ENCODE peak calls at places on chromosomes 3 and 15, in six cellular contexts. G, C, D, K, L and R are unnamed samples.

GRCh38 chr3:64411101-64411500 is 185.8 kb upstream of the PRICKLE2 start:
- DNase-seq in C (no peak), D (no peak), G (no peak), L (no peak), K (no peak), R (no peak)

GRCh38 chr3:120151796-120152195 is 57.5 kb upstream of the GSK3B start:
- DNase-seq in K (no peak), G (no peak), D (no peak), L (no peak), C (no peak), R (no peak)

GRCh38 chr3:36678216-36679013 is 85.9 kb downstream of the DCLK3 start:
- DNase-seq in G (no peak), C (peak; percentile 62), K (no peak), D (peak; percentile 49), L (no peak), R (no peak)

GRCh38 chr15:25795061-25795460 is 68.1 kb downstream of the ATP10A start:
- DNase-seq in G (no peak), K (no peak), C (no peak), L (no peak), D (no peak), R (no peak)

GRCh38 chr3:185253645-185254410 is at the start of gene EHHADH:
- DNase-seq in C (peak; percentile 65), L (peak; percentile 82), K (peak; percentile 56), G (peak; percentile 64), D (peak; percentile 68), R (peak; percentile 83)

GRCh38 chr3:72265250-72265649 is 480.3 kb upstream of the PROK2 start:
- DNase-seq in C (no peak), D (peak; percentile 57), K (no peak), L (no peak), G (no peak), R (peak; percentile 23)

GRCh38 chr3:33860355-33861047 is 62.1 kb downstream of the PDCD6IP start:
- DNase-seq in L (no peak), K (no peak), G (no peak), C (no peak), D (no peak), R (no peak)

GRCh38 chr15:73081321-73081958 is 29.2 kb downstream of the NEO1 start:
- DNase-seq in D (peak; percentile 82), C (peak; percentile 61), G (peak; percentile 8), K (no peak), L (peak; percentile 19), R (peak; percentile 50)

GRCh38 chr3:155102329-155102728 is 22.2 kb downstream of the MME start:
- DNase-seq in G (no peak), D (no peak), L (no peak), K (no peak), C (peak; percentile 31), R (no peak)

GRCh38 chr15:90465140-90465929 is 64.4 kb upstream of the CRTC3 start:
- DNase-seq in D (peak; percentile 79), G (no peak), L (no peak), K (no peak), C (peak; percentile 75), R (no peak)

GRCh38 chr3:60126905-60127304 is 1077.1 kb upstream of the CFAP20DC start:
- DNase-seq in L (no peak), K (no peak), D (no peak), C (no peak), G (no peak), R (no peak)

GRCh38 chr3:5568451-5568850 is 380.9 kb downstream of the EDEM1 start:
- DNase-seq in C (no peak), L (no peak), G (no peak), D (no peak), K (no peak), R (peak; percentile 27)
- TF ChIP-seq CTCF in C (no peak), L (no peak), G (no peak), D (no peak), K (no peak), R (peak; percentile 22)

GRCh38 chr15:50116477-50116876 is 2.6 kb downstream of the ATP8B4 start:
- DNase-seq in K (no peak), L (no peak), D (peak; percentile 22), G (peak; percentile 31), C (peak; percentile 9), R (peak; percentile 91)
- TF ChIP-seq CTCF in K (no peak), L (no peak), D (peak; percentile 33), G (peak; percentile 28), C (peak; percentile 37), R (peak; percentile 65)

GRCh38 chr15:57345584-57345983 is 30.7 kb upstream of the CGNL1 start:
- DNase-seq in K (no peak), C (no peak), G (no peak), D (no peak), L (no peak), R (peak; percentile 36)
- TF ChIP-seq CTCF in K (no peak), C (peak; percentile 57), G (no peak), D (peak; percentile 45), L (no peak), R (no peak)

GRCh38 chr3:153245661-153246060 is 83.6 kb downstream of the RAP2B start:
- DNase-seq in G (no peak), D (no peak), L (no peak), K (no peak), C (no peak), R (no peak)
- TF ChIP-seq CTCF in G (no peak), D (no peak), L (no peak), K (no peak), C (no peak), R (no peak)

DNA sequence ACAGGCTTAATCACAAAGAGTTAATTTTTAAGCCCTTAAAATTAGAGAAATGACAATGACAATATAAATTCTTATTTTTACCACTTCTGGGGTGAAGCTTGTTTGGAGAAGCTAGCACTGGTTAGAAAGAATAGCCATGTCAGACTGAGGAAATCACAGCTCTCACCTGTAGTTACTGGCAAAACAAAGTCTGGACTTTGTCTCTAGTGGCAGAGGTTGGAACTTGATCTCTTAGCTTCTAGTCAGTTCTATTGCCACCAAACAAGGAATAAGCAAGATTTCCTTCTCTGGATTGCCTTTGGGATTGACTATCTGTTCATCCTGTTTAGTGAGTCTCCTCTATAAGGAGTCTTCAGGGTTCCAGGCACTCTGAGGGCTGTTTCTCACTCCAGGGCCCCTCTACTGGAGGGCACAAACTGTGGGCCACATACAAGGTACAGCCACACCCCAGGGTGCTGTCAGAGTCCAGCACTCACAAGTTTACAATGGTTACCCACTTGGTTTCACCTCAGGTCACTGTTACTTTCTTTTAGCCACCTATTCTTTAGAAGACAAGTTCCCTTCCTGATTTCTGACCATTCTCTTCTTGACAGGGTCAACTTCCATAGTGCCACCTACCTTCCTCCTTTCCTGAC is 426.6 kb upstream of the THBS1 start:
- DNase-seq in C (no peak), L (no peak), K (no peak), G (no peak), D (no peak), R (no peak)
- TF ChIP-seq CTCF in C (no peak), L (no peak), K (no peak), G (no peak), D (peak; percentile 31), R (no peak)

GRCh38 chr3:5784656-5785055 is 597.1 kb downstream of the EDEM1 start:
- DNase-seq in D (no peak), K (no peak), G (no peak), C (no peak), L (no peak), R (no peak)

GRCh38 chr3:5791558-5791957 is 604.1 kb downstream of the EDEM1 start:
- DNase-seq in L (no peak), C (peak; percentile 82), K (no peak), G (no peak), D (no peak), R (no peak)

DNA sequence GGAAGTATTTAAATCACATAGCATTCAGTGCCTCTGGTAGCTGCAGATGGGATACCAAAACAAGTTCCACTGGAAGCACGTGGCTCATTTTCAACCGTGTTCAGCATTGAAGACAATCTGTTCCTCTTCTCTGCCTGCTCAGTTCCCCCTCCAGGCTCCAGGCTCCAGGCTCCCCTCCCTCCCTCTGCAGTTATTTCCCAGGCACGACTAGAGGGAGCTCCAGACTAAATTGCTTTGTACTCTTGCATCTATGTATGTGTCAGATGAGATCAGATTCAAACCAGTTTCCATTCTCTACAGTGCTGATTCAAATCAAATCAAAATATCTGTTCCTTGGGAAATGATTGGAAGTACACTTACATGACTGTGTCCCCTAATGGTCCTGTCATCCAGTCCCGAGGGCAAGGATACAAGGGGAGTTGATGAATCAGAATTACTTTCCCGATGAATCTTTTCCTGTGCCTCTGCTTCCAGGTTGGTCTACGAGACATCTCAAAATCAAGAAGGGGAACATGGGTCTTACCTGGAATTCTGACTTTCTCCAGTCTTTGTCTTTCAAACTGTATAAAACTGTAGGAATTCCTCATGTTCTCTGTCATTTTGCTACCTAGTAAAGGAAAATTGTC is 600.5 kb downstream of the EDEM1 start:
- DNase-seq in D (no peak), C (peak; percentile 56), L (peak; percentile 15), K (no peak), G (no peak), R (peak; percentile 4)
- TF ChIP-seq CTCF in D (no peak), C (peak; percentile 63), L (no peak), K (no peak), G (no peak), R (no peak)

GRCh38 chr3:194365526-194365925 is 4.0 kb downstream of the LRRC15 start:
- DNase-seq in L (no peak), D (no peak), G (no peak), K (no peak), C (no peak), R (no peak)

GRCh38 chr3:194364652-194365434 is 4.7 kb downstream of the LRRC15 start:
- DNase-seq in G (no peak), K (no peak), C (peak; percentile 91), D (peak; percentile 71), L (no peak), R (no peak)

GRCh38 chr3:194360568-194360967 is 9.0 kb downstream of the LRRC15 start:
- DNase-seq in G (no peak), D (no peak), K (no peak), C (no peak), L (no peak), R (no peak)

GRCh38 chr3:194365978-194366490 is 3.5 kb downstream of the LRRC15 start:
- DNase-seq in G (no peak), C (no peak), L (no peak), K (no peak), D (no peak), R (no peak)

GRCh38 chr3:194364314-194364651 is 5.3 kb downstream of the LRRC15 start:
- DNase-seq in C (no peak), D (no peak), K (no peak), L (no peak), G (no peak), R (no peak)
- TF ChIP-seq CTCF in C (no peak), D (no peak), K (no peak), L (no peak), G (no peak), R (no peak)